ENCODE peak calls at places on chromosomes 3 and 15, in nine cellular contexts. One of them, this sample, is unnamed.
A peak's percentile ranks its signal among the peaks of the same experiment; 100 is the strongest.

GRCh38 chr15:41917767-41918430 is 24.0 kb upstream of the SPTBN5 start:
- DNase-seq in SJSA1: peak; percentile 66
- DNase-seq in BE2C: peak; percentile 56
- DNase-seq in right cardiac atrium: no peak
- DNase-seq in testis: no peak
- DNase-seq in psoas muscle: peak; percentile 89
- DNase-seq in left ventricle myocardium inferior: peak; percentile 66
- DNase-seq in IMR-90: peak; percentile 84
- DNase-seq in K562: peak; percentile 48
- DNase-seq in this sample: peak; percentile 80

GRCh38 chr3:65714138-65714537 is 324.6 kb downstream of the MAGI1 start:
- DNase-seq in IMR-90: peak; percentile 75
- DNase-seq in right cardiac atrium: no peak
- DNase-seq in psoas muscle: no peak
- DNase-seq in K562: no peak
- DNase-seq in BE2C: no peak
- DNase-seq in testis: peak; percentile 62
- DNase-seq in left ventricle myocardium inferior: peak; percentile 16
- DNase-seq in SJSA1: no peak
- DNase-seq in this sample: peak; percentile 3

GRCh38 chr3:107938128-107938527 is 152.7 kb downstream of the CD47 start:
- DNase-seq in right cardiac atrium: no peak
- DNase-seq in K562: no peak
- DNase-seq in SJSA1: no peak
- DNase-seq in IMR-90: peak; percentile 42
- DNase-seq in psoas muscle: no peak
- DNase-seq in testis: peak; percentile 58
- DNase-seq in left ventricle myocardium inferior: no peak
- DNase-seq in BE2C: peak; percentile 38
- DNase-seq in this sample: no peak

GRCh38 chr3:133384331-133385027 is 15.4 kb upstream of the BFSP2 start:
- DNase-seq in BE2C: peak; percentile 95
- DNase-seq in right cardiac atrium: peak; percentile 86
- DNase-seq in IMR-90: peak; percentile 65
- DNase-seq in testis: peak; percentile 73
- DNase-seq in psoas muscle: peak; percentile 81
- DNase-seq in SJSA1: no peak
- DNase-seq in K562: peak; percentile 29
- DNase-seq in left ventricle myocardium inferior: peak; percentile 38
- DNase-seq in this sample: peak; percentile 80

GRCh38 chr15:37099321-37100108 is 834 bp downstream of the MEIS2 start:
- DNase-seq in K562: peak; percentile 27
- DNase-seq in IMR-90: peak; percentile 34
- DNase-seq in BE2C: peak; percentile 58
- DNase-seq in testis: peak; percentile 37
- DNase-seq in left ventricle myocardium inferior: no peak
- DNase-seq in right cardiac atrium: no peak
- DNase-seq in SJSA1: no peak
- DNase-seq in psoas muscle: peak; percentile 48
- DNase-seq in this sample: peak; percentile 46

GRCh38 chr15:101135532-101136166 is 116.2 kb downstream of the CHSY1 start:
- DNase-seq in testis: no peak
- DNase-seq in SJSA1: no peak
- DNase-seq in BE2C: no peak
- DNase-seq in K562: no peak
- DNase-seq in left ventricle myocardium inferior: no peak
- DNase-seq in psoas muscle: peak; percentile 30
- DNase-seq in IMR-90: no peak
- DNase-seq in right cardiac atrium: no peak
- DNase-seq in this sample: no peak

GRCh38 chr3:32951410-32951811 is at the start of gene CCR4:
- DNase-seq in right cardiac atrium: no peak
- DNase-seq in BE2C: no peak
- DNase-seq in left ventricle myocardium inferior: no peak
- DNase-seq in SJSA1: no peak
- DNase-seq in psoas muscle: no peak
- DNase-seq in IMR-90: no peak
- DNase-seq in testis: no peak
- DNase-seq in K562: no peak
- DNase-seq in this sample: no peak

GRCh38 chr3:61425356-61425755 is 136.0 kb upstream of the PTPRG start:
- DNase-seq in left ventricle myocardium inferior: no peak
- DNase-seq in psoas muscle: no peak
- DNase-seq in SJSA1: no peak
- DNase-seq in K562: no peak
- DNase-seq in right cardiac atrium: no peak
- DNase-seq in IMR-90: no peak
- DNase-seq in testis: no peak
- DNase-seq in BE2C: no peak
- DNase-seq in this sample: no peak

GRCh38 chr15:60941448-60941847 is 287.7 kb downstream of the RORA start:
- DNase-seq in K562: no peak
- DNase-seq in IMR-90: peak; percentile 93
- DNase-seq in psoas muscle: no peak
- DNase-seq in left ventricle myocardium inferior: no peak
- DNase-seq in testis: no peak
- DNase-seq in BE2C: no peak
- DNase-seq in SJSA1: no peak
- DNase-seq in right cardiac atrium: no peak
- DNase-seq in this sample: no peak

GRCh38 chr3:79140718-79141117 is 627.1 kb downstream of the ROBO1 start:
- DNase-seq in left ventricle myocardium inferior: no peak
- DNase-seq in BE2C: no peak
- DNase-seq in psoas muscle: no peak
- DNase-seq in K562: no peak
- DNase-seq in SJSA1: no peak
- DNase-seq in testis: no peak
- DNase-seq in right cardiac atrium: no peak
- DNase-seq in IMR-90: peak; percentile 72
- DNase-seq in this sample: no peak

GRCh38 chr15:64333986-64334385 is 22.0 kb downstream of the CSNK1G1 start:
- DNase-seq in testis: no peak
- DNase-seq in right cardiac atrium: no peak
- DNase-seq in K562: no peak
- DNase-seq in psoas muscle: no peak
- DNase-seq in SJSA1: no peak
- DNase-seq in IMR-90: peak; percentile 21
- DNase-seq in BE2C: no peak
- DNase-seq in left ventricle myocardium inferior: no peak
- DNase-seq in this sample: no peak

GRCh38 chr15:37079726-37080125 is 20.6 kb downstream of the MEIS2 start:
- DNase-seq in SJSA1: no peak
- DNase-seq in testis: peak; percentile 33
- DNase-seq in right cardiac atrium: no peak
- DNase-seq in psoas muscle: no peak
- DNase-seq in IMR-90: peak; percentile 84
- DNase-seq in left ventricle myocardium inferior: no peak
- DNase-seq in BE2C: no peak
- DNase-seq in K562: no peak
- DNase-seq in this sample: no peak

GRCh38 chr3:56783644-56784451 is 17.9 kb downstream of the ARHGEF3 start:
- DNase-seq in testis: peak; percentile 54
- DNase-seq in right cardiac atrium: peak; percentile 62
- DNase-seq in K562: no peak
- DNase-seq in BE2C: no peak
- DNase-seq in SJSA1: no peak
- DNase-seq in psoas muscle: no peak
- DNase-seq in IMR-90: peak; percentile 74
- DNase-seq in left ventricle myocardium inferior: no peak
- DNase-seq in this sample: peak; percentile 77

GRCh38 chr3:58577269-58577821 is at the start of gene FAM107A:
- DNase-seq in BE2C: no peak
- DNase-seq in SJSA1: no peak
- DNase-seq in psoas muscle: peak; percentile 73
- DNase-seq in right cardiac atrium: peak; percentile 74
- DNase-seq in K562: no peak
- DNase-seq in left ventricle myocardium inferior: peak; percentile 43
- DNase-seq in testis: peak; percentile 62
- DNase-seq in IMR-90: peak; percentile 49
- DNase-seq in this sample: peak; percentile 57

DNA sequence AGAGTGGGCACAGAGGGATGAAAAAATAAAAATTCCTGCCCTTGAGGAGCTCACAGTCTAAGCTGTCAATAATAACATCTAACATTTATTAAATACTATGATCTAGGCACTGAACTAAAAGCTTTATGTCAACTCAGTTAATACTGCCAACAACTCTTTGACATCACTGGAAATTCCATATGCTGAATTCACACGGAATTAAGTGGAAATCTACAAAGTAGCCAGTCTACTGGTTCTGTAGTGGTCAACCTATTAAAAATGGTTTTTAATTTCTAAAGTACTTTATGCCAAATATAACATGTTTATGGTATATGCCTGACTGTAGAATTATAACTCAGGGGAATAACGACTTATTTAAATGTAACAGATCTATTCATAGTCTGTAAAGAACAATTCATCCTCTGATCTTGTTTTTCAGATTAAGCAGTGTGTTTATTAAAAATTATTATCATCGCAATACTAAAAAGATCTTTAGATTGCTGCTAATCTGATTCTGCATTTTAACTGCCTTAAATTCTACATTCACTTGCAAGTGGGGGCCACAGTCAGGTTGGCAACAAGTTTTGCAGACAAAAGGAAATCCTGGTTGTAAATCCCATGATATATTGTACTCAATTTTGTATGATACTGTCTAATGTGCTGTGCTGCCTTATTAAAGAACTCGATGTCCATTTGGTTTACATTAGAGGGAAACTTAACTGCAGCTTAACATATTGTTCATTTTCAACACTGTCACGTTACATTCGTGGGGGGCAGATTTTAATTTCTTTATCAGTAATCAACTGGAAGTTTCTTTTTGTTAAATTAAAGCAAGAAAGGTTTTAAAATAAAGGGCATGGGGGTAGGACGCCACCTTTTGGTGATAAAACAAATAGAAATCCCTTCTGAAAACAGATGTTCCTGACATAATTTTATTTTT is 2.6 kb upstream of the FOXP1 start:
- DNase-seq in right cardiac atrium: no peak
- DNase-seq in SJSA1: no peak
- DNase-seq in left ventricle myocardium inferior: no peak
- DNase-seq in testis: no peak
- DNase-seq in psoas muscle: no peak
- DNase-seq in K562: peak; percentile 16
- DNase-seq in IMR-90: peak; percentile 66
- DNase-seq in BE2C: no peak
- DNase-seq in this sample: no peak
- H3K4me3 ChIP-seq in right cardiac atrium: no peak overlapping the region
- H3K4me3 ChIP-seq in SJSA1: no peak overlapping the region
- H3K4me3 ChIP-seq in left ventricle myocardium inferior: no peak overlapping the region
- H3K4me3 ChIP-seq in testis: no peak overlapping the region
- H3K4me3 ChIP-seq in psoas muscle: no peak overlapping the region
- H3K4me3 ChIP-seq in K562: no peak overlapping the region
- H3K4me3 ChIP-seq in IMR-90: no peak overlapping the region
- H3K4me3 ChIP-seq in BE2C: no peak overlapping the region
- H3K4me3 ChIP-seq in this sample: no peak overlapping the region

GRCh38 chr3:101828289-101828688 is 21.0 kb upstream of the NFKBIZ start:
- DNase-seq in IMR-90: no peak
- DNase-seq in left ventricle myocardium inferior: no peak
- DNase-seq in SJSA1: no peak
- DNase-seq in testis: no peak
- DNase-seq in K562: no peak
- DNase-seq in psoas muscle: no peak
- DNase-seq in BE2C: no peak
- DNase-seq in right cardiac atrium: no peak
- DNase-seq in this sample: no peak
- H3K4me1 ChIP-seq in IMR-90: peaks cover 4% of the 10 kb centered on the region
- H3K4me1 ChIP-seq in left ventricle myocardium inferior: peaks cover 43% of the 10 kb centered on the region
- H3K4me1 ChIP-seq in SJSA1: peaks cover 26% of the 10 kb centered on the region
- H3K4me1 ChIP-seq in testis: peaks cover 7% of the 10 kb centered on the region
- H3K4me1 ChIP-seq in K562: peaks cover 5% of the 10 kb centered on the region
- H3K4me1 ChIP-seq in psoas muscle: peaks cover 23% of the 10 kb centered on the region
- H3K4me1 ChIP-seq in BE2C: peaks cover 8% of the 10 kb centered on the region
- H3K4me1 ChIP-seq in right cardiac atrium: peaks cover 2% of the 10 kb centered on the region
- H3K4me1 ChIP-seq in this sample: peaks cover 37% of the 10 kb centered on the region

GRCh38 chr3:118168175-118168574 is 866.5 kb downstream of the IGSF11 start:
- DNase-seq in SJSA1: no peak
- DNase-seq in IMR-90: no peak
- DNase-seq in BE2C: no peak
- DNase-seq in left ventricle myocardium inferior: no peak
- DNase-seq in testis: no peak
- DNase-seq in K562: no peak
- DNase-seq in right cardiac atrium: no peak
- DNase-seq in psoas muscle: no peak
- DNase-seq in this sample: no peak

GRCh38 chr3:118171236-118171852 is 863.3 kb downstream of the IGSF11 start:
- DNase-seq in left ventricle myocardium inferior: no peak
- DNase-seq in psoas muscle: no peak
- DNase-seq in right cardiac atrium: peak; percentile 46
- DNase-seq in IMR-90: no peak
- DNase-seq in BE2C: no peak
- DNase-seq in testis: no peak
- DNase-seq in K562: no peak
- DNase-seq in SJSA1: no peak
- DNase-seq in this sample: no peak

GRCh38 chr3:118165413-118165812 is 869.2 kb downstream of the IGSF11 start:
- DNase-seq in right cardiac atrium: no peak
- DNase-seq in K562: no peak
- DNase-seq in BE2C: no peak
- DNase-seq in psoas muscle: no peak
- DNase-seq in IMR-90: no peak
- DNase-seq in left ventricle myocardium inferior: no peak
- DNase-seq in testis: no peak
- DNase-seq in SJSA1: no peak
- DNase-seq in this sample: no peak
- H3K9me3 ChIP-seq in right cardiac atrium: peaks cover 2% of the 10 kb centered on the region
- H3K9me3 ChIP-seq in K562: no peaks in the 10 kb centered on the region
- H3K9me3 ChIP-seq in BE2C: no peaks in the 10 kb centered on the region
- H3K9me3 ChIP-seq in psoas muscle: no peaks in the 10 kb centered on the region
- H3K9me3 ChIP-seq in IMR-90: no peaks in the 10 kb centered on the region
- H3K9me3 ChIP-seq in left ventricle myocardium inferior: peaks cover 28% of the 10 kb centered on the region
- H3K9me3 ChIP-seq in testis: no peaks in the 10 kb centered on the region
- H3K9me3 ChIP-seq in SJSA1: no peaks in the 10 kb centered on the region
- H3K9me3 ChIP-seq in this sample: no peaks in the 10 kb centered on the region

GRCh38 chr3:182969853-182970252 is 10.5 kb downstream of the DCUN1D1 start:
- DNase-seq in psoas muscle: no peak
- DNase-seq in BE2C: no peak
- DNase-seq in testis: no peak
- DNase-seq in right cardiac atrium: no peak
- DNase-seq in IMR-90: no peak
- DNase-seq in K562: no peak
- DNase-seq in left ventricle myocardium inferior: no peak
- DNase-seq in SJSA1: no peak
- DNase-seq in this sample: no peak
- H3K4me3 ChIP-seq in psoas muscle: no peak overlapping the region
- H3K4me3 ChIP-seq in BE2C: no peak overlapping the region
- H3K4me3 ChIP-seq in testis: no peak overlapping the region
- H3K4me3 ChIP-seq in right cardiac atrium: no peak overlapping the region
- H3K4me3 ChIP-seq in IMR-90: no peak overlapping the region
- H3K4me3 ChIP-seq in K562: no peak overlapping the region
- H3K4me3 ChIP-seq in left ventricle myocardium inferior: no peak overlapping the region
- H3K4me3 ChIP-seq in SJSA1: no peak overlapping the region
- H3K4me3 ChIP-seq in this sample: no peak overlapping the region

DNA sequence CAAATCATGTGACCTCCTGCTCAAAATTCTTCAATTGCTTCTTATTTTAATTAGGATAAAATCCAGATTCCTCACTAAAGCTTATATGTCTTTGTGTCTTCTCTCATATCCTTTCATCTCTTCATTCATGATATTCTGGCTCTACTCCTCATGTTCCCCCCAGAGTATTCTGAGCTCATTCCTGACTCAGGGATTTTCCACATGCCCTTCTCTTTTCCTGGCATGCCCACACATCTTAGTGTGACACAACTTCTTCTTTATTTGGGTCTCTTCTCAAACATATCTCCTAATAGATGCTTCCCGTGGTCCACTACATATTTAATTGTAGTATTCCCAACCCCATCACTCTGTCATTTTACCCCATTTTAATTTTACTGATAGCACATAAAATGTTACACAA is 15.2 kb upstream of the MBNL1 start:
- DNase-seq in left ventricle myocardium inferior: no peak
- DNase-seq in K562: no peak
- DNase-seq in testis: no peak
- DNase-seq in SJSA1: no peak
- DNase-seq in psoas muscle: no peak
- DNase-seq in right cardiac atrium: no peak
- DNase-seq in IMR-90: no peak
- DNase-seq in BE2C: no peak
- DNase-seq in this sample: no peak
- H3K4me1 ChIP-seq in left ventricle myocardium inferior: peaks cover 5% of the 10 kb centered on the region
- H3K4me1 ChIP-seq in K562: peaks cover 16% of the 10 kb centered on the region
- H3K4me1 ChIP-seq in testis: peaks cover 4% of the 10 kb centered on the region
- H3K4me1 ChIP-seq in SJSA1: peaks cover 14% of the 10 kb centered on the region
- H3K4me1 ChIP-seq in psoas muscle: peaks cover 9% of the 10 kb centered on the region
- H3K4me1 ChIP-seq in right cardiac atrium: peaks cover 2% of the 10 kb centered on the region
- H3K4me1 ChIP-seq in IMR-90: peaks cover 5% of the 10 kb centered on the region
- H3K4me1 ChIP-seq in BE2C: no peaks in the 10 kb centered on the region
- H3K4me1 ChIP-seq in this sample: peaks cover 15% of the 10 kb centered on the region